ENCODE peak calls at places on chromosome 21, in seven cellular contexts. I, X, B, C, P, U and V are unnamed samples.

GRCh38 chr21:41043008-41043407 is 125.0 kb upstream of the BACE2 start:
- DNase-seq in X (no peak), U (no peak), C (peak; percentile 17), B (no peak), I (no peak), P (no peak), V (no peak)

GRCh38 chr21:8994640-8995511 is 1526.5 kb upstream of the TPTE start:
- DNase-seq in B (no peak), I (no peak), C (peak; percentile 54), U (no peak), P (no peak), X (no peak), V (no peak)

GRCh38 chr21:36379236-36379635 is 6.0 kb upstream of the CHAF1B start:
- DNase-seq in C (no peak), I (no peak), P (no peak), U (no peak), X (no peak), B (no peak), V (no peak)

GRCh38 chr21:28822882-28823335 is 169.8 kb downstream of the LTN1 start:
- DNase-seq in P (peak; percentile 70), U (peak; percentile 63), X (peak; percentile 43), I (no peak), C (no peak), B (no peak), V (no peak)

GRCh38 chr21:37412603-37413360 is 46.2 kb downstream of the DYRK1A start:
- DNase-seq in X (peak; percentile 38), C (no peak), U (peak; percentile 47), B (peak; percentile 30), P (no peak), I (no peak), V (no peak)

GRCh38 chr21:36113647-36114428 is 21.0 kb upstream of the CBR3 start:
- DNase-seq in X (no peak), C (no peak), P (no peak), B (no peak), I (no peak), U (no peak), V (no peak)

GRCh38 chr21:44005593-44005992 is 6.5 kb upstream of the TRAPPC10 start:
- DNase-seq in P (no peak), U (no peak), B (no peak), C (no peak), X (no peak), I (no peak), V (no peak)

GRCh38 chr21:39348040-39348354 is 891 bp downstream of the HMGN1 start:
- DNase-seq in U (no peak), P (no peak), X (no peak), I (no peak), B (no peak), C (no peak), V (no peak)

GRCh38 chr21:41207401-41208388 is 39.7 kb downstream of the BACE2 start:
- DNase-seq in C (no peak), X (peak; percentile 5), B (peak; percentile 63), I (no peak), P (peak; percentile 80), U (peak; percentile 88), V (peak; percentile 82)

GRCh38 chr21:34795152-34796141 is 126.7 kb downstream of the CLIC6 start:
- DNase-seq in B (peak; percentile 68), X (no peak), I (no peak), C (no peak), U (peak; percentile 82), P (peak; percentile 10), V (no peak)
- TF ChIP-seq CTCF in B (peak; percentile 32), X (no peak), I (no peak), C (no peak), U (peak; percentile 15), P (peak; percentile 1), V (no peak)

DNA sequence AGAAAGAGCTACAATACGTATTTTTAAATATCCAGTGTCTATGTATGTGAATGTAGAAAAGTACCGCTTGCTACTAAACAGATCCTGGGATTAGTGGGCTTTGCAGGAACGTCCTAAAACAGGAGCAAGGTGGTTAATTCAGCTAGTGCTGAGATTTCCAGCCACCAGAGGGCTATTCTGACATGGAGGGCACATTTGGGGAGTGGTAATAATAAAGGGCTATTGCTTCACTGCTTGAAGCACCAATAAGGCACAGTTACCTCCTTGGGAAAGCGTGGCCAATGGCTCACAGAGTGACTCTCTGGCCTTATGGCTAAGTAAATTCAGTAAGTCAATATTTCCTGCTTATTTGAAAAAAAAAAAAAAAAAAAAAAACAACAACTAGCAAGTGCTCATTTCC is 152.4 kb downstream of the GABPA start:
- DNase-seq in P (no peak), I (peak; percentile 18), C (peak; percentile 59), X (no peak), B (no peak), U (peak; percentile 31), V (no peak)
- TF ChIP-seq CTCF in P (peak; percentile 26), I (no peak), C (peak; percentile 30), X (no peak), B (peak; percentile 33), U (peak; percentile 16), V (no peak)

DNA sequence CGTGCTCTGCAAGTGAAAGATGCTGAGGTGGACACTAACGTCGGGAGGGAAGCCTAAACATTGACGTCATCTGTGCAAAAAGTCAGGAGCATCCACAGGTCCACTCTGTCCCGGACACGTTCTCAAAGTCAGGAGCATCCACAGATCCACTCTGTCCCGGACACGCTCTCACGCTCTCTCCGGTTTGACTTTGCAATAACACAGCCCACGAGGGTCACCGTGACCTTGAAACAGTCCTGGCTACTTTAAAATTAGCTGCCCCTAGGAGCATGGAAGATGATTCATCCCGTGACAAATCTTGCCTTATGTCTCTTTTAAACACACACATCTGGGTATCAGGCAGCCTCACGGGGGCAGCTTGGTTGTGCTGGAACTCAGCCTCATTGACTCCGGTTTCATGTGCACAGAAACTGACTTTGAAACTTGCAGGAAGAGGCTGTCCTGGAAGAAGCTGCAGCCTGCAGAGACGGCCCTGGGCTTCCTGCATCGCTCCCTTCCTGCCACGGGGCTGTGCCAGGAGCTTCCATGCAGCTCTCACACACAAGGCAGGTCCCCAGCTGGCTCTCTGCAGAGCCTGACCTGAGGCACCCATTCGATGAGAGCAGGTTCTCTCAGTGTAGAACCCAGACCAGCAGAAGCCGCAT is 18.1 kb upstream of the COL18A1 start:
- DNase-seq in P (peak; percentile 57), C (no peak), B (peak; percentile 94), U (peak; percentile 89), X (peak; percentile 83), I (no peak), V (no peak)
- TF ChIP-seq CTCF in P (peak; percentile 11), C (no peak), B (peak; percentile 43), U (peak; percentile 40), X (peak; percentile 38), I (no peak), V (no peak)

DNA sequence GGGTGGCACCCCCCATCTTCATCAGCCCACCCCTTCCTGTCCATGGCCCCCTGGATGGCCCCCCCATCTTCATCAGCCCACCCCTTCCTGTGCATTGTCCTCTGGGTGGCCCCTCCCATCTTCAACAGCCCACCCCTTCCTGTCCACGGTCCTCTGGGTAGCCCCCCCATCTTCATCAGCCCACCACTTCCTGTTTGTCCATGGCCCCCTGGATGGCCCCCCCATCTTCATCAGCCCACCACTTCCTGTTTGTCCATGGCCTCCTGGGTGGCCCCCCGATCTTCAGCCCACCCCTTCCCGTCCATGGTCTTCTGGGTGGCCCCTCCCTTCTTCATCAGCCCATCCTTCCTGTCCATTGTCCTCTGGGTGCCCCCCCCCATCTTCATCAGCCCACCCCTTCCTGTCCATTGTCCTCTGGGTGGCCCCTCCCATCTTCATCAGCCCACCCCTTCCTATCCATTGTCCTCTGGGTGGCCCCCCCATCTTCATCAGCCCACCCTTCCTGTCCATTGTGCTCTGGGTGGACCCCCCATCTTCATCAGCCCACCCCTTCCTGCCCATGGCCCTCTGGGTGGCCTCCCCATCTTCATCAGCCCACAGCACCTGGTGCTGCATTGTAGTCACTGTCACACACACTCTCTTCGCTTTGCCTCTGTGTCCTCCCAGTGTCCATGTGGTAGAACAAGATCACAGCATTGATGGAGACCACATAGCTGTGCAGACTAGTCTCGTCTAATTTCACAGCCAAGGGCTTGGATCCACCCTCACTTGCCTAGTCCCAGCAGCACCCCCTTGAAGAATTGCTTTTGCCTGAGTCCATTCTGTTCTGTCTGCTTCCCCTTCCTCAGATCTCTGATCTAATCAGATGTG is 95.9 kb downstream of the PCBP3 start:
- DNase-seq in X (no peak), I (no peak), P (no peak), C (no peak), U (no peak), B (no peak), V (no peak)
- TF ChIP-seq CTCF in X (no peak), I (no peak), P (no peak), C (no peak), U (no peak), B (no peak), V (no peak)

DNA sequence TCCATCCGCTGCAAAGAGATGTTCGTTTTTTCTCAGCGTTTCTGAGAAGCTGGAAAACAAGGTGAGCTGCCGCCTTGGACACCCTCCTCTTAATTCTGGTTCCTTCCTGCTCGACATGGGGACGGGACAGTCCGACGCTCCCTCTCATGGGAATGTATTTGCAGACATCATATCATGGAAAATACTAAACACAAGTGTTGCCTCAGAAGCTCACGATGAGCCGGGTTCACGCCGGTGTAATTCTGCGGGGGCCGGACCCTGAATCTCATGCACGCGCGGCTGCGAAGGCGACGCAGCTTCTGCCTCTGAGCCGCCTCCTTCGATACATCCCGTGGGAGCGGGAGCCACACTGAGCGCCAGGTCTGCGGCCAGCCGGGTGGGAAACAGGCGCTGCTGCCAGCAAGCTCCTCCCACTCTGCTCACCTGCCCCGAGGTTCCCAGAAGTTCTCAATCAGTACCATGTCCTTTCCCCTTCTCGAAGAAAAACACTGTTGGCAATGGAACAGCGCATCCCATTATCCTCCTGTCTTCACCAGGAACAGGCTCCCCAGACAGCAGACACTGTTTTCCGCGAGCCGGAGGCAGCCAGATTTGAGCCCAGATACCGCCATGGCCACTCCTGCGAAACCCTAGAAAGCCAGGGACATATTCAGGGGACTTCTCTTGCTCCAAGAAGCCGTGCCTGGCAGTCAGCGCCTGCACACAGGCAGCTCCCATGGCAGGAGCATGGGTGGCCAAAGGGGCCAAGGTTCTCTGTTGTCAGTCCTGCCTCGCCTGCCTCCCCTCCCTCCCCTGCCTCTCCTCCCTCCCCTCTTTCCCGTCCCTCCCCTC is 98.0 kb downstream of the WDR4 start:
- DNase-seq in I (peak; percentile 61), C (peak; percentile 63), X (no peak), U (no peak), B (no peak), P (peak; percentile 40), V (no peak)
- TF ChIP-seq CTCF in I (no peak), C (no peak), X (no peak), U (no peak), B (no peak), P (no peak), V (no peak)

GRCh38 chr21:45921917-45922316 is 59.7 kb upstream of the COL6A1 start:
- DNase-seq in P (no peak), C (peak; percentile 34), X (no peak), B (no peak), I (no peak), U (no peak), V (no peak)
- TF ChIP-seq CTCF in P (no peak), C (peak; percentile 25), X (no peak), B (no peak), I (no peak), U (no peak), V (no peak)

GRCh38 chr21:45102391-45102932 is 28.1 kb downstream of the ADARB1 start:
- DNase-seq in I (no peak), U (peak; percentile 67), B (no peak), P (peak; percentile 71), C (peak; percentile 31), X (peak; percentile 28), V (no peak)
- TF ChIP-seq CTCF in I (no peak), U (peak; percentile 36), B (no peak), P (peak; percentile 40), C (no peak), X (peak; percentile 37), V (peak; percentile 12)